ENCODE peak calls at places on chromosomes 7 and 10, in nine cellular contexts. P is NCI-H1694 treated with DMSO at 0.1 percent for 48 hours; H is germinal center; C is substantia nigra; T is H1; L is activated CD4-positive, CD25-positive, alpha-beta regulatory T cell; N is activated CD4-positive, alpha-beta T cell treated with anti-CD3 and anti-CD28 coated beads for 1 hour; G is RPMI7951; A is GM12892. V is an unnamed sample.

GRCh38 chr10:8158439-8159071 is 104.1 kb downstream of the GATA3 start:
- DNase-seq in P (no peak), H (no peak), C (no peak), T (no peak), L (no peak), N (no peak), G (peak; percentile 67), A (no peak), V (no peak)

GRCh38 chr7:88306590-88307048 is at the start of gene STEAP4:
- DNase-seq in P (no peak), H (no peak), C (peak; percentile 25), T (peak; percentile 69), L (no peak), N (no peak), G (no peak), A (no peak), V (no peak)

GRCh38 chr10:3028444-3028843 is 38.9 kb upstream of the PFKP start:
- DNase-seq in P (no peak), H (no peak), C (no peak), T (no peak), L (no peak), N (no peak), G (peak; percentile 19), A (no peak), V (no peak)

GRCh38 chr7:8418627-8419245 is 14.7 kb upstream of the NXPH1 start:
- DNase-seq in P (peak; percentile 87), H (peak; percentile 16), C (peak; percentile 34), T (peak; percentile 67), L (peak; percentile 3), N (no peak), G (peak; percentile 50), A (no peak), V (no peak)

GRCh38 chr7:34158311-34158710 is 253.0 kb downstream of the BMPER start:
- DNase-seq in P (no peak), H (no peak), C (no peak), T (no peak), L (no peak), N (no peak), G (no peak), A (no peak), V (no peak)

GRCh38 chr10:124624456-124624855 is 119.7 kb downstream of the FAM53B start:
- DNase-seq in P (no peak), H (no peak), C (no peak), T (no peak), L (no peak), N (no peak), G (no peak), A (no peak), V (no peak)

GRCh38 chr10:69327463-69328345 is 49.4 kb downstream of the HK1 start:
- DNase-seq in P (no peak), H (peak; percentile 71), C (peak; percentile 65), T (no peak), L (no peak), N (peak; percentile 27), G (peak; percentile 81), A (peak; percentile 36), V (no peak)

GRCh38 chr7:29987083-29987482 is 2.5 kb downstream of the SCRN1 start:
- DNase-seq in P (no peak), H (peak; percentile 54), C (no peak), T (no peak), L (no peak), N (no peak), G (peak; percentile 65), A (no peak), V (no peak)

GRCh38 chr10:116080553-116080952 is 192.5 kb downstream of the GFRA1 start:
- DNase-seq in P (no peak), H (no peak), C (no peak), T (no peak), L (no peak), N (no peak), G (peak; percentile 5), A (no peak), V (no peak)

GRCh38 chr10:130244928-130245495 is 108.8 kb downstream of the GLRX3 start:
- DNase-seq in P (no peak), H (no peak), C (no peak), T (no peak), L (no peak), N (no peak), G (no peak), A (no peak), V (no peak)

GRCh38 chr10:119849031-119849789 is 23.4 kb downstream of the MCMBP start:
- DNase-seq in P (no peak), H (no peak), C (no peak), T (no peak), L (no peak), N (no peak), G (peak; percentile 49), A (no peak), V (no peak)

GRCh38 chr7:101635484-101635883 is 6.4 kb upstream of the MYL10 start:
- DNase-seq in P (no peak), H (no peak), C (no peak), T (no peak), L (no peak), N (no peak), G (peak; percentile 50), A (no peak), V (no peak)

GRCh38 chr10:114305521-114305925 is 66.5 kb downstream of the VWA2 start:
- DNase-seq in P (no peak), H (no peak), C (no peak), T (no peak), L (no peak), N (no peak), G (no peak), A (no peak), V (no peak)

GRCh38 chr10:29120216-29120615 is 168.7 kb upstream of the LYZL1 start:
- DNase-seq in P (no peak), H (no peak), C (no peak), T (no peak), L (no peak), N (no peak), G (peak; percentile 95), A (no peak), V (no peak)

GRCh38 chr10:121041906-121042305 is 190.7 kb downstream of the WDR11 start:
- DNase-seq in P (no peak), H (no peak), C (no peak), T (no peak), L (no peak), N (no peak), G (no peak), A (no peak), V (no peak)

GRCh38 chr7:15860264-15860949 is 173.9 kb upstream of the MEOX2 start:
- DNase-seq in P (no peak), H (no peak), C (no peak), T (no peak), L (no peak), N (no peak), G (no peak), A (no peak), V (no peak)

GRCh38 chr7:143013897-143014296 is 13.0 kb downstream of the OR9A2 start:
- DNase-seq in P (no peak), H (no peak), C (no peak), T (no peak), L (no peak), N (no peak), G (peak; percentile 76), A (no peak), V (no peak)

GRCh38 chr10:57018452-57018851 is 657.4 kb upstream of the ZWINT start:
- DNase-seq in P (no peak), H (no peak), C (no peak), T (no peak), L (no peak), N (no peak), G (no peak), A (no peak), V (no peak)

GRCh38 chr7:25615603-25616002 is 387.3 kb upstream of the NPVF start:
- DNase-seq in P (no peak), H (no peak), C (no peak), T (no peak), L (no peak), N (no peak), G (no peak), A (no peak), V (no peak)

GRCh38 chr10:77554996-77555397 is 82.6 kb downstream of the KCNMA1 start:
- DNase-seq in P (no peak), H (no peak), C (no peak), T (no peak), L (no peak), N (no peak), G (no peak), A (no peak), V (no peak)

GRCh38 chr7:121107923-121108498 is 119.5 kb downstream of the CPED1 start:
- DNase-seq in P (peak; percentile 66), H (peak; percentile 16), C (no peak), T (no peak), L (no peak), N (no peak), G (peak; percentile 73), A (no peak), V (no peak)

GRCh38 chr10:48885376-48885775 is 54.3 kb downstream of the LRRC18 start:
- DNase-seq in P (no peak), H (no peak), C (no peak), T (peak; percentile 35), L (no peak), N (no peak), G (no peak), A (no peak), V (no peak)

GRCh38 chr10:83538047-83538446 is 601.3 kb upstream of the GHITM start:
- DNase-seq in P (no peak), H (no peak), C (no peak), T (no peak), L (no peak), N (no peak), G (no peak), A (no peak), V (no peak)

GRCh38 chr10:133258818-133259602 is 17.7 kb downstream of the ADAM8 start:
- DNase-seq in P (no peak), H (no peak), C (peak; percentile 68), T (no peak), L (peak; percentile 35), N (peak; percentile 66), G (peak; percentile 99), A (no peak), V (no peak)

GRCh38 chr10:2970190-2970823 is 97.0 kb upstream of the PFKP start:
- DNase-seq in P (no peak), H (no peak), C (no peak), T (peak; percentile 26), L (no peak), N (no peak), G (no peak), A (no peak), V (no peak)

GRCh38 chr7:15457959-15458955 is 103.6 kb downstream of the AGMO start:
- DNase-seq in P (no peak), H (no peak), C (no peak), T (no peak), L (no peak), N (no peak), G (no peak), A (no peak), V (peak; percentile 57)

GRCh38 chr7:141698247-141699015 is 3.5 kb downstream of the DENND11 start:
- DNase-seq in P (no peak), H (peak; percentile 11), C (no peak), T (no peak), L (no peak), N (no peak), G (no peak), A (no peak), V (no peak)

GRCh38 chr7:98464558-98464940 is 63.7 kb upstream of the BAIAP2L1 start:
- DNase-seq in P (no peak), H (no peak), C (peak; percentile 42), T (no peak), L (no peak), N (no peak), G (no peak), A (no peak), V (no peak)

GRCh38 chr10:126902157-126902556 is 3.1 kb upstream of the DOCK1 start:
- DNase-seq in P (no peak), H (no peak), C (no peak), T (no peak), L (no peak), N (no peak), G (peak; percentile 92), A (no peak), V (no peak)

GRCh38 chr7:139762886-139763285 is 14.9 kb downstream of the HIPK2 start:
- DNase-seq in P (no peak), H (no peak), C (no peak), T (no peak), L (no peak), N (no peak), G (peak; percentile 85), A (no peak), V (no peak)

GRCh38 chr10:20195076-20195475 is 378.8 kb downstream of the PLXDC2 start:
- DNase-seq in P (no peak), H (no peak), C (no peak), T (no peak), L (no peak), N (no peak), G (no peak), A (no peak), V (no peak)